ENCODE peak calls at places on chromosomes 2 and 18, in nine cellular contexts. A is mammary epithelial cell; U is B cell; Z is activated effector memory CD4-positive, alpha-beta T cell treated with Interleukin-2 at 50 U/mL for 16 hours; Q is mucosa of descending colon; M is anterior cingulate cortex; R is activated CD8-positive, alpha-beta memory T cell treated with anti-CD3 and anti-CD28 coated beads for 1 hour; V is M059J; I is CD8-positive, alpha-beta T cell. L is an unnamed sample.

GRCh38 chr2:196041786-196042185 is 26.9 kb downstream of the DNAH7 start:
- DNase-seq in I (no peak), R (no peak), Q (no peak), M (no peak), V (no peak), U (no peak), Z (no peak), A (no peak), L (no peak)

GRCh38 chr2:100747551-100747950 is 72.4 kb upstream of the NPAS2 start:
- DNase-seq in A (no peak), I (no peak), Q (no peak), R (no peak), M (no peak), Z (no peak), V (peak), U (no peak), L (no peak)

GRCh38 chr2:39715822-39716221 is 50.1 kb downstream of the TMEM178A start:
- DNase-seq in R (no peak), Q (no peak), M (no peak), Z (no peak), U (no peak), I (no peak), A (no peak), V (no peak), L (no peak)

GRCh38 chr2:201250741-201251140 is 9.6 kb upstream of the CASP8 start:
- DNase-seq in Z (no peak), A (no peak), Q (no peak), M (no peak), R (no peak), U (no peak), V (no peak), I (no peak), L (no peak)

GRCh38 chr2:195695002-195695631 is 38.1 kb downstream of the SLC39A10 start:
- DNase-seq in Q (no peak), I (no peak), V (no peak), U (no peak), M (no peak), R (no peak), Z (no peak), A (no peak), L (no peak)

GRCh38 chr18:6297875-6298274 is 116.8 kb downstream of the L3MBTL4 start:
- DNase-seq in I (no peak), Q (no peak), A (no peak), M (no peak), U (no peak), Z (no peak), V (no peak), R (no peak), L (no peak)

GRCh38 chr2:129758461-129759185 is 220.8 kb upstream of the RAB6C start:
- DNase-seq in V (peak), Q (no peak), I (no peak), R (no peak), M (no peak), A (no peak), U (no peak), Z (no peak), L (peak)

GRCh38 chr2:212288308-212288707 is 250.3 kb downstream of the ERBB4 start:
- DNase-seq in I (no peak), U (no peak), Z (no peak), R (no peak), Q (no peak), V (peak), A (no peak), M (no peak), L (no peak)

GRCh38 chr18:69490813-69491212 is 90.1 kb downstream of the DOK6 start:
- DNase-seq in Q (no peak), R (no peak), A (no peak), M (no peak), V (peak), I (no peak), Z (no peak), U (no peak), L (no peak)

GRCh38 chr2:81583311-81584108 is 1279.0 kb upstream of the LRRTM1 start:
- DNase-seq in I (no peak), U (no peak), M (no peak), R (no peak), Z (no peak), V (no peak), Q (peak), A (no peak), L (no peak)

GRCh38 chr2:222594679-222595078 is 61.2 kb downstream of the FARSB start:
- DNase-seq in Z (no peak), A (peak), V (peak), U (no peak), M (no peak), I (no peak), Q (no peak), R (no peak), L (no peak)

GRCh38 chr2:11698009-11698922 is 28.3 kb upstream of the NTSR2 start:
- DNase-seq in I (no peak), Q (no peak), V (peak), U (no peak), A (no peak), R (no peak), Z (no peak), M (no peak), L (no peak)

GRCh38 chr2:39780825-39781600 is 2.0 kb upstream of the THUMPD2 start:
- DNase-seq in A (no peak), U (no peak), Z (no peak), M (no peak), I (no peak), V (peak), Q (no peak), R (no peak), L (peak)

GRCh38 chr2:61426267-61426897 is 44.5 kb downstream of the USP34 start:
- DNase-seq in U (peak), I (peak), R (peak), V (peak), A (peak), M (no peak), Q (peak), Z (peak), L (no peak)

GRCh38 chr2:1874950-1875349 is 130.6 kb upstream of the PXDN start:
- DNase-seq in U (no peak), Z (no peak), M (no peak), A (no peak), V (no peak), Q (no peak), R (no peak), I (no peak), L (no peak)

GRCh38 chr2:207163815-207164747 is 1.7 kb downstream of the KLF7 start:
- DNase-seq in A (peak), I (no peak), M (peak), U (no peak), R (no peak), V (peak), Q (peak), Z (no peak), L (peak)

GRCh38 chr2:168119519-168120141 is 127.8 kb downstream of the STK39 start:
- DNase-seq in M (no peak), V (peak), Q (no peak), A (peak), U (peak), R (no peak), I (no peak), Z (no peak), L (no peak)

GRCh38 chr2:188079176-188079575 is 212.5 kb upstream of the GULP1 start:
- DNase-seq in A (peak), M (no peak), U (no peak), R (no peak), Z (no peak), V (peak), I (no peak), Q (no peak), L (no peak)

GRCh38 chr2:240365971-240366471 is 69.4 kb upstream of the GPC1 start:
- DNase-seq in A (no peak), Z (no peak), V (no peak), M (no peak), U (no peak), R (no peak), Q (no peak), I (no peak), L (no peak)

GRCh38 chr2:47014564-47015051 is 99.0 kb upstream of the MCFD2 start:
- DNase-seq in Q (no peak), V (no peak), A (no peak), U (no peak), Z (no peak), I (no peak), R (no peak), M (peak), L (peak)